ENCODE peak calls at places on chromosomes 12 and 14, in nine cellular contexts. P, V, T, K, O, Q, I, E and H are unnamed samples.
A peak's percentile ranks its signal among the peaks of the same experiment; 100 is the strongest.

GRCh38 chr12:69739287-69740191 is 879 bp downstream of the RAB3IP start:
- DNase-seq in P (peak; percentile 16), V (peak; percentile 65), T (peak; percentile 85), K (peak; percentile 55), O (no peak), Q (peak; percentile 22), I (peak; percentile 64), E (peak; percentile 76), H (peak; percentile 62)

GRCh38 chr12:12723147-12723680 is 6.0 kb downstream of the CDKN1B start:
- DNase-seq in P (no peak), V (no peak), T (no peak), K (no peak), O (no peak), Q (no peak), I (no peak), E (no peak), H (no peak)

GRCh38 chr14:103543140-103543539 is 14.1 kb downstream of the TRMT61A start:
- DNase-seq in P (no peak), V (no peak), T (no peak), K (no peak), O (no peak), Q (no peak), I (no peak), E (no peak), H (no peak)

GRCh38 chr12:49043856-49044258 is 16.7 kb downstream of the KMT2D start:
- DNase-seq in P (no peak), V (peak; percentile 72), T (peak; percentile 84), K (peak; percentile 91), O (no peak), Q (peak; percentile 46), I (peak; percentile 44), E (peak; percentile 84), H (peak; percentile 66)

GRCh38 chr12:3214508-3215365 is 137.6 kb downstream of the TSPAN9 start:
- DNase-seq in P (no peak), V (no peak), T (no peak), K (no peak), O (no peak), Q (no peak), I (no peak), E (no peak), H (no peak)

GRCh38 chr14:105430535-105430934 is 10.9 kb downstream of the MTA1 start:
- DNase-seq in P (no peak), V (no peak), T (no peak), K (no peak), O (no peak), Q (peak; percentile 58), I (no peak), E (no peak), H (peak; percentile 84)

GRCh38 chr12:52234226-52234810 is 1.3 kb downstream of the KRT7 start:
- DNase-seq in P (no peak), V (no peak), T (no peak), K (no peak), O (no peak), Q (no peak), I (no peak), E (no peak), H (no peak)

GRCh38 chr14:100428727-100429126 is 105.6 kb downstream of the SLC25A47 start:
- DNase-seq in P (no peak), V (no peak), T (no peak), K (no peak), O (no peak), Q (peak; percentile 78), I (no peak), E (no peak), H (peak; percentile 60)

GRCh38 chr12:48349471-48349870 is 1.2 kb downstream of the ZNF641 start:
- DNase-seq in P (no peak), V (no peak), T (no peak), K (no peak), O (no peak), Q (peak; percentile 45), I (no peak), E (no peak), H (peak; percentile 57)

GRCh38 chr14:104183796-104184195 is 45.4 kb downstream of the KIF26A start:
- DNase-seq in P (no peak), V (no peak), T (no peak), K (no peak), O (no peak), Q (no peak), I (no peak), E (no peak), H (no peak)

GRCh38 chr12:106845910-106846309 is 71.4 kb downstream of the RIC8B start:
- DNase-seq in P (no peak), V (no peak), T (no peak), K (no peak), O (no peak), Q (no peak), I (no peak), E (no peak), H (no peak)

GRCh38 chr14:75946785-75947184 is 35.0 kb downstream of the TGFB3 start:
- DNase-seq in P (no peak), V (no peak), T (no peak), K (no peak), O (no peak), Q (no peak), I (no peak), E (no peak), H (no peak)

GRCh38 chr12:115873416-115874082 is 403.9 kb downstream of the MED13L start:
- DNase-seq in P (no peak), V (no peak), T (no peak), K (no peak), O (no peak), Q (no peak), I (no peak), E (no peak), H (no peak)
- H3K4me3 ChIP-seq in P (no peak overlapping the region), V (no peak overlapping the region), T (no peak overlapping the region), K (no peak overlapping the region), O (no peak overlapping the region), Q (no peak overlapping the region), I (no peak overlapping the region), E (no peak overlapping the region), H (no peak overlapping the region)

DNA sequence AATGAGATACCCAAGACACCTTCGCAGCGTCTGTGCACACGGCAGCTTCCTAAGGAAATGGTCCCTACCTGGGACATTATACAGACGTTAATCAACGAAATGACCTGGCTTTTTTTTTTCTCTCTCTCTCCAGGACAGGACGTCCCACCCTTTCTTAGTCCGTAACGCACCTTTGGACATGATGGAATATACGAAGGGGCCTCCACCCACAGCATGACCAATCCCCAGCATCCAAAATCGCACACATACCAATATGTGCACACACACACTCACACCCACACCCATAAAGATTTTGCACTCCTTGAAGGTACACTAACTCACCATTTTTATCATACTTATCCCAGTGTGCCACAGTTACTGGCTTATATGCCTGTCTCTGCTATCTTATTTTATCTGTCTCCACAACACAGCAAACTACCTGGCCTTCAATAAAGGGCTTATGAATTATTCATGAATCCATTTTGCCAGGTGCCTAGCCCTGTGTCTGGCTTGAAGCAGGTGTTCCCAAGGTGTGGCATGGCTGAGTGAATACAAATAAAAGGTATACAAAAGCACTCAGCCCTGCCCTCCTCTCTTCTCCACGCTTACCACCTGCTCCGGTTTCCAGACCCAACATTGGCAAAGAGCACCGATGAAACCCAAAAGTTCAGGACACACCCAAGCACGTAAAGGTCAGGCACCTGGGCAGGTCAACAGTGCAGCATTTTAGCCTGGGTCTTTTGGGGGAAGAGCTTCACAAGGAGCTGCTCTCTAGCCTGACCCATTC is 2.2 kb downstream of the SCNN1A start:
- DNase-seq in P (no peak), V (no peak), T (no peak), K (no peak), O (no peak), Q (no peak), I (no peak), E (no peak), H (no peak)
- H3K4me3 ChIP-seq in P (no peak overlapping the region), V (no peak overlapping the region), T (no peak overlapping the region), K (no peak overlapping the region), O (no peak overlapping the region), Q (no peak overlapping the region), I (no peak overlapping the region), E (no peak overlapping the region), H (no peak overlapping the region)

DNA sequence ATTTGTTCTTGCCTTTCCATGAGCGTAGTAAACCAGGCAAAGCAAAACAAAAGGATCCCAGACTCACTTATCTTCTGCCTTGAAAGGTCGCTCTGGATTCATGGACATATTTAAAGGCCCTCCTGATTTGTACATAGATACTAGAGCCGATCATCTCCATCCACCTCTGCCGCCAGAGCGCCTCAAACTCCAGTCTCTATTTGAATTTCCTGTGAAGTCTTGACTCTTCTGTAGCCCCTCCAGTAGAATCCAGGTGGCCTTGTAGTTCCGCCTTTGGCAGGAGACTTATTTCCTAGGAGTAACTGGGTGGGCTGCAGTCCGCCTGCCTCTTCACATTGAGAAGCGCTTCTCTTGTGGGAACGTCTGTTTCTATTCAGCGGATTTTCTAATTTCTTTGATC is 8.8 kb upstream of the SIX1 start:
- DNase-seq in P (no peak), V (no peak), T (no peak), K (no peak), O (no peak), Q (no peak), I (no peak), E (no peak), H (no peak)
- H3K4me3 ChIP-seq in P (no peak overlapping the region), V (no peak overlapping the region), T (no peak overlapping the region), K (no peak overlapping the region), O (peak overlapping the region; percentile 71), Q (no peak overlapping the region), I (peak overlapping the region; percentile 62), E (no peak overlapping the region), H (peak overlapping the region; percentile 71)

DNA sequence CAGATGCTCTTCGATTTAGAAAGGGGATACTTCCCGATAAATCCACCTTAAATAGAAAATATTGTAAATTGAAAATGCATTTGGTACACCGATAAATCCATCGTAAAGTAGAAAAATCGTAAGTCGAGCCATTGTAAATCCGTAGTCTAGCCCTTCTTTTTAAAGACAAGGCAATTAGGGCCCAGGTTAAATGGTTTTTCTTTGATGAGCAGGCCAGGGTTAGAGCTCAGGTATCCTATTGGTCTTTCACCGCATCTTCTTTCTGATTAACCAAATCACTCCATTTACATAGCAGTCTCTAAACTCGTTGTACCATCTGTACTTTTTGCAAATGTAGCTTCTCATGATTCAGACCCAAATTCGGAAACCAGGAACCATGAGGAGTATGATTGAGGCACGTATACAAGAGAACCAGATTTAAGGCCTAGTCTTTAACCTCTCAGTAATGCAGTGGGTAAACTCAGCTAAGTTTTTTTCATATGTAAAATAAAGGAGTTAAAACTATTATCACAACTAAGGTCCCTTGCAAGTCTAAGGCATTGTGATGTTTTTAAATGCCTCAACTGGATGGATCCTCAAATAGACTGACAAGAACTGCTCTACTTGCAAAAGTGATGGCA is 2.2 kb upstream of the YAF2 start:
- DNase-seq in P (no peak), V (no peak), T (no peak), K (no peak), O (no peak), Q (no peak), I (no peak), E (no peak), H (no peak)
- H3K4me3 ChIP-seq in P (no peak overlapping the region), V (no peak overlapping the region), T (no peak overlapping the region), K (no peak overlapping the region), O (no peak overlapping the region), Q (no peak overlapping the region), I (no peak overlapping the region), E (no peak overlapping the region), H (no peak overlapping the region)

DNA sequence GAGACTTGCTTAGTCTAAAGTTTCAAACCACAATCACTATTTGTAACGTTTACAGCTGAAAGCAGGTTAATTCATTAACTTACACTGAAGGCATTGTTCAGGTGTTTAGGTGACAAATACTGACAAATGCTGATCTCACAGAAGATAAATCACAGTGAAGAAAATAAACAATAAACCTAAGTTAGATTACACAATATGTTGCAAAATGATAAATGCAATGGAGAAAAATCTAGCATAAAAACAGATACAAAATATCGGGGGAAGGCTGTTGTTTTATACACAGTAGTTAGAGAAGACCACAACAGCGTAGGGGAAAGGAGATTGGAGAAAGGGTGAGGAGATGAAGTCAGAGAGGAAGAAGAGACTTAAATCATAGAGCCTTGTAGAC is 3.0 kb downstream of the SCAF11 start:
- DNase-seq in P (no peak), V (no peak), T (no peak), K (no peak), O (no peak), Q (no peak), I (no peak), E (no peak), H (no peak)
- H3K4me3 ChIP-seq in P (no peak overlapping the region), V (peak overlapping the region; percentile 93), T (no peak overlapping the region), K (no peak overlapping the region), O (no peak overlapping the region), Q (no peak overlapping the region), I (no peak overlapping the region), E (no peak overlapping the region), H (no peak overlapping the region)